ENCODE peak calls at places on chromosomes 12 and 14, in four cellular contexts. E is bronchial epithelial cell; V is activated CD4-positive, alpha-beta T cell treated with anti-CD3 and anti-CD28 coated beads, Interleukin-2, amount 50 U/mL, for 1 hour; S is NCI-H2227 treated with DMSO at 0.1 percent for 48 hours. J is an unnamed sample.

GRCh38 chr12:26283617-26284016 is 88.2 kb downstream of the SSPN start:
- DNase-seq in E (no peak), V (no peak), S (no peak), J (no peak)

GRCh38 chr12:15423629-15424028 is 101.3 kb downstream of the PTPRO start:
- DNase-seq in E (peak), V (no peak), S (peak), J (no peak)

GRCh38 chr14:67554341-67554740 is 21.3 kb downstream of the PLEKHH1 start:
- DNase-seq in E (no peak), V (no peak), S (no peak), J (no peak)

GRCh38 chr14:80271389-80271788 is 60.1 kb upstream of the DIO2 start:
- DNase-seq in E (peak), V (no peak), S (no peak), J (no peak)

GRCh38 chr12:112682586-112682985 is 109.0 kb upstream of the RPH3A start:
- DNase-seq in E (no peak), V (no peak), S (no peak), J (no peak)

GRCh38 chr14:76884853-76885276 is 58.7 kb downstream of the LRRC74A start:
- DNase-seq in E (no peak), V (no peak), S (no peak), J (no peak)

GRCh38 chr12:6871052-6871957 is 1.8 kb downstream of the SPSB2 start:
- DNase-seq in E (peak), V (no peak), S (no peak), J (no peak)

GRCh38 chr14:74574092-74574438 is 38.0 kb downstream of the LTBP2 start:
- DNase-seq in E (no peak), V (no peak), S (no peak), J (no peak)

GRCh38 chr12:26520869-26521268 is 312.1 kb downstream of the ITPR2 start:
- DNase-seq in E (no peak), V (no peak), S (no peak), J (no peak)

GRCh38 chr12:116062698-116063097 is 214.8 kb downstream of the MED13L start:
- DNase-seq in E (no peak), V (no peak), S (no peak), J (no peak)

GRCh38 chr14:87935895-87936294 is 57.1 kb downstream of the GALC start:
- DNase-seq in E (no peak), V (no peak), S (no peak), J (no peak)

GRCh38 chr12:13124661-13125505 is 21.4 kb upstream of the GSG1 start:
- DNase-seq in E (peak), V (no peak), S (no peak), J (no peak)

GRCh38 chr12:53299101-53299453 is 418 bp upstream of the MYG1 start:
- DNase-seq in E (peak), V (peak), S (no peak), J (no peak)

GRCh38 chr12:44428825-44429224 is 447.3 kb downstream of the NELL2 start:
- DNase-seq in E (no peak), V (no peak), S (no peak), J (no peak)

GRCh38 chr14:104600805-104601204 is 3.8 kb downstream of the TMEM179 start:
- DNase-seq in E (no peak), V (no peak), S (no peak), J (no peak)

GRCh38 chr12:6765048-6765633 is 1.0 kb upstream of the PTMS start:
- DNase-seq in E (no peak), V (no peak), S (no peak), J (no peak)

GRCh38 chr12:30043151-30043550 is 259.4 kb upstream of the TMTC1 start:
- DNase-seq in E (no peak), V (no peak), S (no peak), J (no peak)

GRCh38 chr14:36495666-36496065 is 24.4 kb downstream of the NKX2-1 start:
- DNase-seq in E (no peak), V (no peak), S (peak), J (no peak)

GRCh38 chr12:69933115-69933552 is 108.1 kb downstream of the MYRFL start:
- DNase-seq in E (no peak), V (no peak), S (no peak), J (no peak)

GRCh38 chr12:123532808-123533649 is 490 bp downstream of the RILPL1 start:
- DNase-seq in E (no peak), V (peak), S (no peak), J (no peak)

GRCh38 chr12:108447168-108447840 is 67.8 kb upstream of the FICD start:
- DNase-seq in E (peak), V (no peak), S (no peak), J (no peak)

GRCh38 chr14:103143535-103143934 is 20.3 kb downstream of the TNFAIP2 start:
- DNase-seq in E (no peak), V (no peak), S (no peak), J (no peak)

GRCh38 chr12:58277231-58277630 is 335.9 kb downstream of the ATP23 start:
- DNase-seq in E (no peak), V (no peak), S (no peak), J (no peak)

GRCh38 chr12:85448548-85449139 is 168.6 kb downstream of the ALX1 start:
- DNase-seq in E (no peak), V (no peak), S (peak), J (no peak)

GRCh38 chr14:61388173-61388975 is 67.0 kb downstream of the PRKCH start:
- DNase-seq in E (peak), V (no peak), S (no peak), J (peak)

GRCh38 chr12:113310489-113310888 is 24.4 kb downstream of the SLC8B1 start:
- DNase-seq in E (peak), V (no peak), S (no peak), J (no peak)

GRCh38 chr12:1595026-1595561 is 713 bp upstream of the FBXL14 start:
- DNase-seq in E (no peak), V (no peak), S (no peak), J (peak)

GRCh38 chr12:57239587-57240068 is 10.1 kb downstream of the SHMT2 start:
- DNase-seq in E (no peak), V (no peak), S (no peak), J (no peak)

GRCh38 chr12:86914716-86915115 is 658.5 kb upstream of the MGAT4C start:
- DNase-seq in E (peak), V (no peak), S (no peak), J (no peak)

GRCh38 chr12:127174881-127175280 is 1092.1 kb upstream of the TMEM132C start:
- DNase-seq in E (no peak), V (no peak), S (no peak), J (no peak)

GRCh38 chr12:124774054-124774461 is 89.6 kb downstream of the SCARB1 start:
- DNase-seq in E (no peak), V (no peak), S (no peak), J (no peak)

GRCh38 chr14:71856199-71856919 is 75.9 kb upstream of the RGS6 start:
- DNase-seq in E (peak), V (no peak), S (no peak), J (no peak)

J was measured in putamen.